ENCODE peak calls at places on chromosomes 13 and 19, in four cellular contexts. One of them, this sample, is unnamed.

GRCh38 chr13:63446329-63446728 is 2030.7 kb upstream of the PCDH20 start:
- DNase-seq in testis: no peak
- DNase-seq in fibroblast of lung: no peak
- DNase-seq in brain microvascular endothelial cell: no peak
- DNase-seq in this sample: no peak

GRCh38 chr13:74194856-74195255 is 60.7 kb upstream of the KLF12 start:
- DNase-seq in testis: no peak
- DNase-seq in brain microvascular endothelial cell: no peak
- DNase-seq in fibroblast of lung: peak; percentile 34
- DNase-seq in this sample: no peak

GRCh38 chr13:41059466-41059865 is 1.8 kb upstream of the WBP4 start:
- DNase-seq in fibroblast of lung: peak; percentile 18
- DNase-seq in testis: no peak
- DNase-seq in brain microvascular endothelial cell: no peak
- DNase-seq in this sample: no peak

GRCh38 chr19:21202865-21203494 is 61.1 kb downstream of the ZNF431 start:
- DNase-seq in brain microvascular endothelial cell: no peak
- DNase-seq in fibroblast of lung: peak; percentile 5
- DNase-seq in testis: peak; percentile 41
- DNase-seq in this sample: peak; percentile 29

GRCh38 chr13:33918199-33918932 is 100.4 kb downstream of the RFC3 start:
- DNase-seq in fibroblast of lung: peak; percentile 82
- DNase-seq in brain microvascular endothelial cell: peak; percentile 71
- DNase-seq in testis: no peak
- DNase-seq in this sample: peak; percentile 85

GRCh38 chr19:54207908-54208783 is 7.5 kb downstream of the RPS9 start:
- DNase-seq in testis: peak; percentile 78
- DNase-seq in fibroblast of lung: peak; percentile 77
- DNase-seq in brain microvascular endothelial cell: peak; percentile 40
- DNase-seq in this sample: peak; percentile 100

GRCh38 chr19:7980168-7980567 is 25.3 kb downstream of the ELAVL1 start:
- DNase-seq in testis: no peak
- DNase-seq in brain microvascular endothelial cell: no peak
- DNase-seq in fibroblast of lung: no peak
- DNase-seq in this sample: no peak

GRCh38 chr19:49555600-49556411 is 24.6 kb downstream of the NOSIP start:
- DNase-seq in testis: peak; percentile 86
- DNase-seq in fibroblast of lung: peak; percentile 56
- DNase-seq in brain microvascular endothelial cell: no peak
- DNase-seq in this sample: peak; percentile 29

GRCh38 chr19:51016798-51017683 is 2.5 kb downstream of the KLK10 start:
- DNase-seq in fibroblast of lung: no peak
- DNase-seq in testis: peak; percentile 87
- DNase-seq in brain microvascular endothelial cell: peak; percentile 14
- DNase-seq in this sample: peak; percentile 57

GRCh38 chr13:48126944-48127814 is 32.3 kb upstream of the MED4 start:
- DNase-seq in fibroblast of lung: peak; percentile 55
- DNase-seq in brain microvascular endothelial cell: peak; percentile 26
- DNase-seq in testis: peak; percentile 74
- DNase-seq in this sample: peak; percentile 87

GRCh38 chr19:39671739-39672363 is 16.1 kb downstream of the LGALS16 start:
- DNase-seq in testis: peak; percentile 53
- DNase-seq in fibroblast of lung: peak; percentile 24
- DNase-seq in brain microvascular endothelial cell: peak; percentile 48
- DNase-seq in this sample: peak; percentile 68

GRCh38 chr13:24271611-24272451 is 37.5 kb upstream of the C1QTNF9 start:
- DNase-seq in brain microvascular endothelial cell: peak; percentile 78
- DNase-seq in fibroblast of lung: peak; percentile 83
- DNase-seq in testis: peak; percentile 81
- DNase-seq in this sample: peak; percentile 81

GRCh38 chr19:49451430-49452181 is at the start of gene PIH1D1:
- DNase-seq in fibroblast of lung: peak; percentile 99
- DNase-seq in testis: peak; percentile 100
- DNase-seq in brain microvascular endothelial cell: peak; percentile 100
- DNase-seq in this sample: peak; percentile 100

GRCh38 chr19:39112338-39112890 is 13.2 kb upstream of the PAK4 start:
- DNase-seq in testis: no peak
- DNase-seq in fibroblast of lung: peak; percentile 51
- DNase-seq in brain microvascular endothelial cell: no peak
- DNase-seq in this sample: no peak

GRCh38 chr19:58181902-58182576 is 822 bp upstream of the ZNF274 start:
- DNase-seq in testis: peak; percentile 86
- DNase-seq in fibroblast of lung: no peak
- DNase-seq in brain microvascular endothelial cell: peak; percentile 39
- DNase-seq in this sample: peak; percentile 50

GRCh38 chr19:1251503-1252220 is 3.3 kb downstream of the MIDN start:
- DNase-seq in brain microvascular endothelial cell: no peak
- DNase-seq in fibroblast of lung: no peak
- DNase-seq in testis: no peak
- DNase-seq in this sample: no peak

GRCh38 chr13:33263976-33264619 is 21.5 kb downstream of the STARD13 start:
- DNase-seq in brain microvascular endothelial cell: no peak
- DNase-seq in testis: no peak
- DNase-seq in fibroblast of lung: no peak
- DNase-seq in this sample: no peak

GRCh38 chr19:48419158-48419920 is 25.9 kb downstream of the GRIN2D start:
- DNase-seq in fibroblast of lung: peak; percentile 51
- DNase-seq in testis: peak; percentile 81
- DNase-seq in brain microvascular endothelial cell: peak; percentile 32
- DNase-seq in this sample: peak; percentile 36

GRCh38 chr19:48421548-48421947 is 24.2 kb upstream of the GRWD1 start:
- DNase-seq in testis: no peak
- DNase-seq in brain microvascular endothelial cell: no peak
- DNase-seq in fibroblast of lung: no peak
- DNase-seq in this sample: no peak

GRCh38 chr19:48415869-48416268 is 22.4 kb downstream of the GRIN2D start:
- DNase-seq in brain microvascular endothelial cell: no peak
- DNase-seq in testis: no peak
- DNase-seq in fibroblast of lung: no peak
- DNase-seq in this sample: no peak

GRCh38 chr19:48417436-48417835 is 24.0 kb downstream of the GRIN2D start:
- DNase-seq in fibroblast of lung: no peak
- DNase-seq in testis: no peak
- DNase-seq in brain microvascular endothelial cell: no peak
- DNase-seq in this sample: no peak

GRCh38 chr19:48418317-48419064 is 25.0 kb downstream of the GRIN2D start:
- DNase-seq in brain microvascular endothelial cell: no peak
- DNase-seq in testis: no peak
- DNase-seq in fibroblast of lung: peak; percentile 69
- DNase-seq in this sample: no peak
- TF ChIP-seq CTCF in brain microvascular endothelial cell: peak; percentile 32
- TF ChIP-seq CTCF in testis: no peak
- TF ChIP-seq CTCF in fibroblast of lung: no peak
- TF ChIP-seq CTCF in this sample: no peak

GRCh38 chr13:69324109-69324886 is 783.3 kb upstream of the ATXN8OS start:
- DNase-seq in fibroblast of lung: peak; percentile 28
- DNase-seq in testis: no peak
- DNase-seq in brain microvascular endothelial cell: no peak
- DNase-seq in this sample: peak; percentile 1
- TF ChIP-seq CTCF in fibroblast of lung: no peak
- TF ChIP-seq CTCF in testis: no peak
- TF ChIP-seq CTCF in brain microvascular endothelial cell: no peak
- TF ChIP-seq CTCF in this sample: no peak

GRCh38 chr19:55606471-55606787 is 982 bp downstream of the ZNF865 start:
- DNase-seq in brain microvascular endothelial cell: no peak
- DNase-seq in testis: no peak
- DNase-seq in fibroblast of lung: no peak
- DNase-seq in this sample: no peak
- TF ChIP-seq CTCF in brain microvascular endothelial cell: no peak
- TF ChIP-seq CTCF in testis: no peak
- TF ChIP-seq CTCF in fibroblast of lung: no peak
- TF ChIP-seq CTCF in this sample: no peak

GRCh38 chr13:114147803-114148520 is 15.5 kb upstream of the RASA3 start:
- DNase-seq in fibroblast of lung: no peak
- DNase-seq in testis: no peak
- DNase-seq in brain microvascular endothelial cell: no peak
- DNase-seq in this sample: no peak
- TF ChIP-seq CTCF in fibroblast of lung: no peak
- TF ChIP-seq CTCF in testis: no peak
- TF ChIP-seq CTCF in brain microvascular endothelial cell: no peak
- TF ChIP-seq CTCF in this sample: no peak

GRCh38 chr19:12400618-12401502 is at the start of gene ZNF799:
- DNase-seq in brain microvascular endothelial cell: peak; percentile 97
- DNase-seq in testis: peak; percentile 100
- DNase-seq in fibroblast of lung: peak; percentile 97
- DNase-seq in this sample: peak; percentile 98
- TF ChIP-seq CTCF in brain microvascular endothelial cell: no peak
- TF ChIP-seq CTCF in testis: peak; percentile 19
- TF ChIP-seq CTCF in fibroblast of lung: no peak
- TF ChIP-seq CTCF in this sample: no peak

DNA sequence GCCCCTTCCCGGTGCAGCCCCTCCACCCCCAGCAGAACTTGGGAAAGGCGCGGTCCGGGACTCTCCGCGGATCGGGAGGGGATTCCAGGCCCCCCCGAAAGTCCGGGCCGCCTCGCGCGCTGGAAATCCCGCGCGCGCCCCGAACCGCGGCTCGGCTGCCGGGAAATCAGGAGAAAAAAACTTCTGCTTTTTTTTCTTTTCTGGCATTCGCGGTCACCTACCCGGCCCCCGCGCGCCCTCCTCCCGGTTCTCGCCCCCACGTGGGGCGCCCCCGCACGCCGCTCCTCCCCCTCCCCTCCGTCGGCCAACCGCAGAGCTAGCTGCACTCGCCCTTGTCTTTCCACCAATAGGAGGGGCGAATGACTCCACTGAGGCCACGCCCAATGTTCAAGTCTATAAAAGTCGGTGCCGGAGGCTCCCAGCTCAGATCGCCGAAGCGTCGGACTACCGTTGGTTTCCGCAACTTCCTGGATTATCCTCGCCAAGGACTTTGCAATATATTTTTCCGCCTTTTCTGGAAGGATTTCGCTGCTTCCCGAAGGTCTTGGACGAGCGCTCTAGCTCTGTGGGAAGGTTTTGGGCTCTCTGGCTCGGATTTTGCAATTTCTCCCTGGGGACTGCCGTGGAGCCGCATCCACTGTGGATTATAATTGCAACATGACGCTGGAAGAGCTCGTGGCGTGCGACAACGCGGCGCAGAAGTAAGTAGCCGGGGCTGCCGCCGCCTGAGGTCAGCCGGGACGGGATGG is at the start of gene GADD45B:
- DNase-seq in testis: peak; percentile 98
- DNase-seq in brain microvascular endothelial cell: peak; percentile 97
- DNase-seq in fibroblast of lung: peak; percentile 96
- DNase-seq in this sample: peak; percentile 99
- TF ChIP-seq CTCF in testis: peak; percentile 6
- TF ChIP-seq CTCF in brain microvascular endothelial cell: no peak
- TF ChIP-seq CTCF in fibroblast of lung: no peak
- TF ChIP-seq CTCF in this sample: no peak

GRCh38 chr13:39266426-39266825 is 228.2 kb downstream of the NHLRC3 start:
- DNase-seq in brain microvascular endothelial cell: no peak
- DNase-seq in fibroblast of lung: peak; percentile 16
- DNase-seq in testis: no peak
- DNase-seq in this sample: no peak
- TF ChIP-seq CTCF in brain microvascular endothelial cell: no peak
- TF ChIP-seq CTCF in fibroblast of lung: no peak
- TF ChIP-seq CTCF in testis: no peak
- TF ChIP-seq CTCF in this sample: no peak

GRCh38 chr19:56080669-56081401 is 40.3 kb downstream of the ZNF787 start:
- DNase-seq in testis: peak; percentile 90
- DNase-seq in brain microvascular endothelial cell: peak; percentile 85
- DNase-seq in fibroblast of lung: peak; percentile 65
- DNase-seq in this sample: peak; percentile 87

GRCh38 chr19:56079609-56080008 is 41.5 kb downstream of the ZNF787 start:
- DNase-seq in testis: no peak
- DNase-seq in brain microvascular endothelial cell: no peak
- DNase-seq in fibroblast of lung: no peak
- DNase-seq in this sample: no peak

GRCh38 chr19:56071151-56071550 is 49.9 kb downstream of the ZNF787 start:
- DNase-seq in fibroblast of lung: no peak
- DNase-seq in brain microvascular endothelial cell: no peak
- DNase-seq in testis: no peak
- DNase-seq in this sample: no peak

DNA sequence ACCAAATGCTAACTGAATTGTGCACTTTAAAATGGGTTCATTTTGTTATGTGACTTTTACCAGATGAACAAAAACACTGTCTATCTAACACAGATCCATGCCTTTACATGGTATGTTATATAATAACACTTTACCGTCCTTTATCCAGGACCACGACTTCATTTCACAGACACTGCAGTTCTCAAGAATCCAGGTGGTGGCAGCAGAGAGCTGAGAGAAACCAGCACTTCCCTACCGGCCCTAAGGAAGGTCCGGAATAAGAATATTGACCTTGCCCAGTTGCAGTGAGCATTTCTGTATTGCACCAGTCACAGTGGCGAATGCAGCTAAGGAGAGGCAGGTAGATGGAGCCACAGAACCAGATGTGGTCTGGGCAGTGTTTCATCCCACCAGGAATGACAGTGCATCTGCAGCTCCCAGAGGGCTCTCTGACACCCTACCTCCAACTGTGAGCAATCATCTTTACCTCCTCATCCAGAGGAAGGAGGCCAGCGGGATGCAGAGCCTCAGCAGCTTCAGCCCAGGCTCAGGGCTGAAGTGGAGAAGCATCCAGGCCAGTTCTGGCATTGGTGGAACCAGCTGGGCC is 44.6 kb downstream of the ZNF787 start:
- DNase-seq in fibroblast of lung: peak; percentile 29
- DNase-seq in testis: peak; percentile 69
- DNase-seq in brain microvascular endothelial cell: peak; percentile 49
- DNase-seq in this sample: peak; percentile 73
- TF ChIP-seq CTCF in fibroblast of lung: peak; percentile 94
- TF ChIP-seq CTCF in testis: peak; percentile 80
- TF ChIP-seq CTCF in brain microvascular endothelial cell: peak; percentile 90
- TF ChIP-seq CTCF in this sample: peak; percentile 95

GRCh38 chr13:94612050-94612449 is 10.4 kb downstream of the GPR180 start:
- DNase-seq in fibroblast of lung: no peak
- DNase-seq in brain microvascular endothelial cell: no peak
- DNase-seq in testis: no peak
- DNase-seq in this sample: no peak
- TF ChIP-seq CTCF in fibroblast of lung: no peak
- TF ChIP-seq CTCF in brain microvascular endothelial cell: no peak
- TF ChIP-seq CTCF in testis: no peak
- TF ChIP-seq CTCF in this sample: no peak